ENCODE peak calls at places on chromosome 10, in five cellular contexts. K, V, M, E and Q are unnamed samples.

GRCh38 chr10:51000976-51001375 is 73.3 kb upstream of the PRKG1 start:
- DNase-seq in K (no peak), V (no peak), M (no peak), E (no peak), Q (no peak)

GRCh38 chr10:131127610-131128009 is 183.9 kb downstream of the TCERG1L start:
- DNase-seq in K (no peak), V (no peak), M (no peak), E (no peak), Q (no peak)

GRCh38 chr10:89357955-89358354 is 19.9 kb upstream of the IFIT1B start:
- DNase-seq in K (no peak), V (no peak), M (no peak), E (no peak), Q (no peak)

GRCh38 chr10:47381427-47382379 is 2.4 kb downstream of the ZNF488 start:
- DNase-seq in K (no peak), V (no peak), M (no peak), E (no peak), Q (no peak)

GRCh38 chr10:102306710-102307109 is 61.4 kb downstream of the GBF1 start:
- DNase-seq in K (no peak), V (no peak), M (no peak), E (no peak), Q (no peak)

GRCh38 chr10:21318768-21319167 is 206.7 kb downstream of the SKIDA1 start:
- DNase-seq in K (no peak), V (no peak), M (no peak), E (no peak), Q (no peak)

GRCh38 chr10:63115732-63116383 is 17.3 kb upstream of the NRBF2 start:
- DNase-seq in K (peak; percentile 93), V (peak; percentile 39), M (peak; percentile 63), E (peak; percentile 61), Q (no peak)

GRCh38 chr10:83274088-83274487 is 865.2 kb upstream of the GHITM start:
- DNase-seq in K (no peak), V (no peak), M (no peak), E (no peak), Q (no peak)

GRCh38 chr10:50679149-50679548 is 55.4 kb upstream of the SGMS1 start:
- DNase-seq in K (no peak), V (no peak), M (no peak), E (no peak), Q (no peak)

GRCh38 chr10:110746254-110746826 is 102.2 kb downstream of the RBM20 start:
- DNase-seq in K (peak; percentile 65), V (peak; percentile 66), M (no peak), E (peak; percentile 76), Q (peak; percentile 74)

GRCh38 chr10:123007558-123008378 is 827 bp downstream of the IKZF5 start:
- DNase-seq in K (peak; percentile 68), V (peak; percentile 62), M (no peak), E (peak; percentile 62), Q (peak; percentile 79)

GRCh38 chr10:79178614-79179403 is 110.0 kb downstream of the ZMIZ1 start:
- DNase-seq in K (no peak), V (no peak), M (no peak), E (peak; percentile 73), Q (no peak)

GRCh38 chr10:24721254-24722106 is 2.2 kb downstream of the ARHGAP21 start:
- DNase-seq in K (no peak), V (peak; percentile 45), M (peak; percentile 39), E (peak; percentile 54), Q (no peak)

GRCh38 chr10:66931949-66932343 is 6.1 kb downstream of the LRRTM3 start:
- DNase-seq in K (no peak), V (no peak), M (no peak), E (no peak), Q (no peak)

GRCh38 chr10:46265981-46266505 is 20.8 kb upstream of the ANTXRL start:
- DNase-seq in K (peak; percentile 37), V (no peak), M (no peak), E (no peak), Q (no peak)

GRCh38 chr10:72277340-72277995 is 3.7 kb downstream of the DDIT4 start:
- DNase-seq in K (no peak), V (peak; percentile 74), M (no peak), E (no peak), Q (no peak)

GRCh38 chr10:33413093-33413442 is 78.6 kb upstream of the NRP1 start:
- DNase-seq in K (no peak), V (no peak), M (no peak), E (no peak), Q (no peak)
- TF ChIP-seq CTCF in K (no peak), V (no peak), M (no peak), E (no peak), Q (no peak)

DNA sequence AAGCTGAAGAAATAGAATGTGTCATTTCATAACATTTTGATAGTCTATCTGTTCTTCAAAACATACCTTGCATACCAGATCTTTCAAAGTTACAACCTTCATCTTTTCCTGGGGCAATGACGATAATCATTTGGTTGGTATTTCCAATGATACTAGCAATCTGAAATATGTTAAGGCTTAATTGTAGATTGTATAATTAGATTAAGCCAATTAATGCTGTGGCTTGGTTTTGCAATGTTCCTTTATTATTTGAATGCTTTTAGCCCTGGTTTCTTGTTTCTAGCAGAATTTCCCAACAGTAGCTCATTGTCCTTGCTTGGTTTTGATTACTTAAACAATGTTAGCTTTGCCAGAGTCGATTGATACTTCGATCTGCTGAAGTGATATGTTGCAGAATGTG is 84.6 kb downstream of the CABCOCO1 start:
- DNase-seq in K (no peak), V (no peak), M (no peak), E (no peak), Q (no peak)
- H3K4me3 ChIP-seq in K (no peak overlapping the region), V (no peak overlapping the region), M (no peak overlapping the region), E (no peak overlapping the region), Q (no peak overlapping the region)

GRCh38 chr10:3784510-3785250 is at the start of gene KLF6:
- DNase-seq in K (peak; percentile 68), V (peak; percentile 35), M (peak; percentile 74), E (peak; percentile 67), Q (peak; percentile 60)

GRCh38 chr10:3783721-3784432 is 1.1 kb downstream of the KLF6 start:
- DNase-seq in K (peak; percentile 82), V (peak; percentile 84), M (peak; percentile 78), E (peak; percentile 83), Q (peak; percentile 51)

GRCh38 chr10:3782099-3782455 is 2.9 kb downstream of the KLF6 start:
- DNase-seq in K (no peak), V (no peak), M (no peak), E (no peak), Q (peak; percentile 70)

GRCh38 chr10:3782456-3783312 is 2.3 kb downstream of the KLF6 start:
- DNase-seq in K (peak; percentile 68), V (peak; percentile 82), M (peak; percentile 48), E (no peak), Q (peak; percentile 80)

DNA sequence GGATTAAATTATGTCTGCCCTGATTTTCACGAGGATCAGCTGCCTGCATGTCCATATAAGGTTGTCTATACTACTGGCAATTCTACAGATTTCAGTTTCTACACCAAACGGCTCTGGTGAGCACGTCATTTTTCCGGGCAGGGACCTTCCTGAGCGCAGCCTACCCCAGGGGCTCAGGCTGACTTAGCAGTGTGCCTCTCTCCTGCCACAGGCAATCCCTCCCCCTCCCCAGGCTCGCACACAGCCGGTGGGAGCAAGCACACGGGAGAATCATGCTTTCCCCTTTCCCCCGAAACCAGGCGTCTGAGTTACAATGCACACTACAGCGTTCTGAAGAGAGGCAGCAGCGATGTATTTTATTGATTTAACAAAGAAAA is 1.7 kb downstream of the KLF6 start:
- DNase-seq in K (peak; percentile 71), V (peak; percentile 48), M (peak; percentile 49), E (peak; percentile 73), Q (peak; percentile 92)
- TF ChIP-seq CTCF in K (no peak), V (no peak), M (no peak), E (no peak), Q (no peak)

GRCh38 chr10:69414036-69415018 is 2.4 kb downstream of the TACR2 start:
- DNase-seq in K (no peak), V (no peak), M (no peak), E (no peak), Q (no peak)
- H3K4me3 ChIP-seq in K (no peak overlapping the region), V (no peak overlapping the region), M (no peak overlapping the region), E (no peak overlapping the region), Q (no peak overlapping the region)

DNA sequence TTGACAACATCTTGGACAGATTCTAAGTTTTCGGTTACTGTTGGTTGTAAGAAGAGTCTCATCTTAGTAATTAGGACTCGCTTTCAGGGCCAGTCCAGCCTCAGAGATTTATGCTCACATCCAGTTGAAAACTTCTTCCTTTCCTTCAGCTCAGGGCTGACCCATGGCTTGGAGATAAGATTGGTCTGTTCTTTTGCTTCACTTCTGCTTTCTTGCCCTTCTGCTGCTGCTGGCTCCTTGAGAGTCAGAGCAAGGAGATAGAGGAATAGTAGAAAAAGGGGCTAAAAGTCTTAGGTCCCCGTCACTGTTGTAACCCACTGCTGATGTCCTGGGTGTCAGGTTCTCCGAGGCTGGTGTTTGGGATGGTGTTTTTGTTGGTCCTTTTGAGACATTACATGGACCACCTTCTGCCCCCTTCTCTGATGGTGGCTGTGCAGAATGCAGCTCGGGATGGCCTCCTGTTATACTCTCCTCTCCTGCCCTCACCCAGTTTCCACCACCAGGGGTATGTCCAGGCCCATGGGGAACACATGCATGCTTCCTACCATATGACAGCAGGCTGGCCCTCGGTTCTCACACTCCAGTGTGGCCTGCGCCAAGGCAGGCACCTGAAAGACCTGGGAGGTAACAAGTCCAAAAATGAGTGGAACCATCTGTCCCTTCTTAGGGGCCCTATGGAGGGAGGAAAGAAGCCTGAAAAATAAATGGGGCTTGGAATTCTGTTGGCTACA is 67.8 kb upstream of the PCBD1 start:
- DNase-seq in K (no peak), V (peak; percentile 19), M (no peak), E (peak; percentile 24), Q (peak; percentile 10)
- TF ChIP-seq CTCF in K (no peak), V (no peak), M (no peak), E (peak; percentile 30), Q (peak; percentile 8)

GRCh38 chr10:7085913-7086589 is 324.8 kb downstream of the SFMBT2 start:
- DNase-seq in K (no peak), V (peak; percentile 11), M (no peak), E (peak; percentile 51), Q (no peak)
- H3K4me3 ChIP-seq in K (no peak overlapping the region), V (no peak overlapping the region), M (no peak overlapping the region), E (no peak overlapping the region), Q (no peak overlapping the region)

DNA sequence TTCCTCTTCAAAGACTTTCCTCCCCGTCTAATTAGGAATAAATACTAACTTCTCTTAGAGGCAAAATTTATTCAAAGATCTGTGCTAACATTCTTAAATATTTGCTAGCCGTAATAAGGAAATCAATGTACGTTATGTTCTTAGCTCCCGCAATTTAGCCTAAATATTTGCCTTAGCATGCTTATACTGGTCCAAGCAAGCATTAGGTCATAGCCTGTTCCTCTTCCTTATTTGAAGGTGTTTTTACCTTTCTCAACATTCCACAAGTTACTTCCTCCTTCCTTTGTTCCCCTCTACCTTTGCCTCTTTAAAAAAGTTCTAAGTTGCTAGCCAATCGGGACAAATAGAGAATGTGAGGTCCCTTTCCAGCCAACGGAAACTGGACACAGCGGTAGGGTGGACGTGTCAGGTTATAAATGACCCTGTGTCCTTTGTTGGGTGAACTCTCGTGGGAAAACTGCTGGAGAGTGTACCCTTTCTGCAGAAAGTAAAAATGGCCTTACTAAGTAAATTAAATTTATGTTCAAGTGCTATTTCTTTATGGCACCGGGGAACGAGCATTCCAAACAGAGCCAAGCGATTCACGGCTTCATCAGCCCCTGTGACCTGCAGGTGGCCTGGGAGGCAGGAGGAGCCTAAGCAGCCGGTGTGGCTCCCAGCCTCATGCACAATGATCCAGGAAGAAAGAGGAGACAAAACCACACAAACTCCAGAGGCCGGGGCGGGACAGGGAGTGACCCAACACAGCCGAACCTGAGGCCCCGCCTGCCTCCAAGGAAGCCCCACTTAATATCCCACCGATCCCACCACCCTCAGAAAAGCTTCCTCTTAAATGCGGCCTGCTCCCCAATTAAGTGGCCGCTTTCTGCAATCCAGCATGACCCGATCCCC is 67.0 kb downstream of the ZRANB1 start:
- DNase-seq in K (no peak), V (no peak), M (no peak), E (peak; percentile 63), Q (no peak)
- TF ChIP-seq CTCF in K (no peak), V (no peak), M (no peak), E (peak; percentile 20), Q (no peak)